ENCODE peak calls at places on chromosomes 16 and 17, in nine cellular contexts. One of them, this sample, is unnamed.

GRCh38 chr17:38451030-38451839 is 23.0 kb downstream of the ARHGAP23 start:
- DNase-seq in neural progenitor cell: peak; percentile 68
- DNase-seq in upper lobe of right lung: no peak
- DNase-seq in lung: no peak
- DNase-seq in astrocyte of the cerebellum: peak; percentile 31
- DNase-seq in CD4-positive, alpha-beta memory T cell: no peak
- DNase-seq in GM23248: peak; percentile 71
- DNase-seq in AG09309: no peak
- DNase-seq in ascending aorta: no peak
- DNase-seq in this sample: no peak

GRCh38 chr16:75053791-75054555 is 55.1 kb downstream of the ZNRF1 start:
- DNase-seq in neural progenitor cell: no peak
- DNase-seq in upper lobe of right lung: no peak
- DNase-seq in lung: no peak
- DNase-seq in astrocyte of the cerebellum: no peak
- DNase-seq in CD4-positive, alpha-beta memory T cell: no peak
- DNase-seq in GM23248: no peak
- DNase-seq in AG09309: no peak
- DNase-seq in ascending aorta: no peak
- DNase-seq in this sample: no peak

GRCh38 chr16:87409153-87409552 is 17.0 kb downstream of the MAP1LC3B start:
- DNase-seq in neural progenitor cell: no peak
- DNase-seq in upper lobe of right lung: no peak
- DNase-seq in lung: no peak
- DNase-seq in astrocyte of the cerebellum: no peak
- DNase-seq in CD4-positive, alpha-beta memory T cell: no peak
- DNase-seq in GM23248: no peak
- DNase-seq in AG09309: no peak
- DNase-seq in ascending aorta: no peak
- DNase-seq in this sample: no peak

GRCh38 chr17:16383216-16383615 is 2.3 kb downstream of the UBB start:
- DNase-seq in neural progenitor cell: no peak
- DNase-seq in upper lobe of right lung: no peak
- DNase-seq in lung: no peak
- DNase-seq in astrocyte of the cerebellum: no peak
- DNase-seq in CD4-positive, alpha-beta memory T cell: no peak
- DNase-seq in GM23248: no peak
- DNase-seq in AG09309: no peak
- DNase-seq in ascending aorta: no peak
- DNase-seq in this sample: no peak

GRCh38 chr16:83785455-83785854 is 22.3 kb upstream of the HSBP1 start:
- DNase-seq in neural progenitor cell: no peak
- DNase-seq in upper lobe of right lung: no peak
- DNase-seq in lung: no peak
- DNase-seq in astrocyte of the cerebellum: no peak
- DNase-seq in CD4-positive, alpha-beta memory T cell: no peak
- DNase-seq in GM23248: no peak
- DNase-seq in AG09309: no peak
- DNase-seq in ascending aorta: no peak
- DNase-seq in this sample: no peak

GRCh38 chr16:75244844-75245758 is 6.3 kb downstream of the BCAR1 start:
- DNase-seq in neural progenitor cell: peak; percentile 57
- DNase-seq in upper lobe of right lung: peak; percentile 90
- DNase-seq in lung: peak; percentile 65
- DNase-seq in astrocyte of the cerebellum: peak; percentile 93
- DNase-seq in CD4-positive, alpha-beta memory T cell: no peak
- DNase-seq in GM23248: peak; percentile 99
- DNase-seq in AG09309: peak; percentile 86
- DNase-seq in ascending aorta: peak; percentile 98
- DNase-seq in this sample: peak; percentile 93

GRCh38 chr17:66549731-66550207 is 247.4 kb downstream of the PRKCA start:
- DNase-seq in neural progenitor cell: no peak
- DNase-seq in upper lobe of right lung: no peak
- DNase-seq in lung: no peak
- DNase-seq in astrocyte of the cerebellum: peak; percentile 91
- DNase-seq in CD4-positive, alpha-beta memory T cell: no peak
- DNase-seq in GM23248: peak; percentile 72
- DNase-seq in AG09309: peak; percentile 92
- DNase-seq in ascending aorta: no peak
- DNase-seq in this sample: peak; percentile 66

GRCh38 chr16:67115649-67116048 is 5.9 kb downstream of the PHAF1 start:
- DNase-seq in neural progenitor cell: no peak
- DNase-seq in upper lobe of right lung: no peak
- DNase-seq in lung: no peak
- DNase-seq in astrocyte of the cerebellum: no peak
- DNase-seq in CD4-positive, alpha-beta memory T cell: no peak
- DNase-seq in GM23248: peak; percentile 99
- DNase-seq in AG09309: peak; percentile 71
- DNase-seq in ascending aorta: no peak
- DNase-seq in this sample: peak; percentile 59

GRCh38 chr17:77647531-77647930 is 311.0 kb upstream of the TNRC6C start:
- DNase-seq in neural progenitor cell: no peak
- DNase-seq in upper lobe of right lung: peak; percentile 37
- DNase-seq in lung: no peak
- DNase-seq in astrocyte of the cerebellum: no peak
- DNase-seq in CD4-positive, alpha-beta memory T cell: no peak
- DNase-seq in GM23248: no peak
- DNase-seq in AG09309: no peak
- DNase-seq in ascending aorta: peak; percentile 50
- DNase-seq in this sample: no peak

GRCh38 chr16:30677931-30678585 is 19.8 kb downstream of the FBRS start:
- DNase-seq in neural progenitor cell: peak; percentile 24
- DNase-seq in upper lobe of right lung: no peak
- DNase-seq in lung: no peak
- DNase-seq in astrocyte of the cerebellum: no peak
- DNase-seq in CD4-positive, alpha-beta memory T cell: no peak
- DNase-seq in GM23248: no peak
- DNase-seq in AG09309: no peak
- DNase-seq in ascending aorta: no peak
- DNase-seq in this sample: no peak

GRCh38 chr16:82891918-82892317 is 265.1 kb downstream of the CDH13 start:
- DNase-seq in neural progenitor cell: no peak
- DNase-seq in upper lobe of right lung: no peak
- DNase-seq in lung: no peak
- DNase-seq in astrocyte of the cerebellum: no peak
- DNase-seq in CD4-positive, alpha-beta memory T cell: no peak
- DNase-seq in GM23248: peak; percentile 3
- DNase-seq in AG09309: no peak
- DNase-seq in ascending aorta: no peak
- DNase-seq in this sample: no peak

GRCh38 chr16:67419502-67419901 is 3.2 kb upstream of the ZDHHC1 start:
- DNase-seq in neural progenitor cell: no peak
- DNase-seq in upper lobe of right lung: no peak
- DNase-seq in lung: no peak
- DNase-seq in astrocyte of the cerebellum: no peak
- DNase-seq in CD4-positive, alpha-beta memory T cell: no peak
- DNase-seq in GM23248: no peak
- DNase-seq in AG09309: no peak
- DNase-seq in ascending aorta: no peak
- DNase-seq in this sample: no peak

GRCh38 chr17:19269102-19269501 is 31.9 kb downstream of the EPN2 start:
- DNase-seq in neural progenitor cell: no peak
- DNase-seq in upper lobe of right lung: no peak
- DNase-seq in lung: no peak
- DNase-seq in astrocyte of the cerebellum: no peak
- DNase-seq in CD4-positive, alpha-beta memory T cell: no peak
- DNase-seq in GM23248: no peak
- DNase-seq in AG09309: no peak
- DNase-seq in ascending aorta: no peak
- DNase-seq in this sample: no peak

GRCh38 chr16:61323456-61323855 is 712.8 kb downstream of the CDH8 start:
- DNase-seq in neural progenitor cell: no peak
- DNase-seq in upper lobe of right lung: no peak
- DNase-seq in lung: no peak
- DNase-seq in astrocyte of the cerebellum: no peak
- DNase-seq in CD4-positive, alpha-beta memory T cell: no peak
- DNase-seq in GM23248: no peak
- DNase-seq in AG09309: no peak
- DNase-seq in ascending aorta: no peak
- DNase-seq in this sample: no peak

GRCh38 chr17:80678621-80679020 is 134.0 kb downstream of the RPTOR start:
- DNase-seq in neural progenitor cell: peak; percentile 55
- DNase-seq in upper lobe of right lung: no peak
- DNase-seq in lung: no peak
- DNase-seq in astrocyte of the cerebellum: peak; percentile 44
- DNase-seq in CD4-positive, alpha-beta memory T cell: no peak
- DNase-seq in GM23248: peak; percentile 40
- DNase-seq in AG09309: peak; percentile 47
- DNase-seq in ascending aorta: no peak
- DNase-seq in this sample: peak; percentile 62

GRCh38 chr17:56930739-56931337 is 17.0 kb upstream of the TRIM25 start:
- DNase-seq in neural progenitor cell: no peak
- DNase-seq in upper lobe of right lung: no peak
- DNase-seq in lung: no peak
- DNase-seq in astrocyte of the cerebellum: no peak
- DNase-seq in CD4-positive, alpha-beta memory T cell: no peak
- DNase-seq in GM23248: no peak
- DNase-seq in AG09309: no peak
- DNase-seq in ascending aorta: no peak
- DNase-seq in this sample: no peak

GRCh38 chr17:79080761-79081290 is 6.2 kb downstream of the ENGASE start:
- DNase-seq in neural progenitor cell: no peak
- DNase-seq in upper lobe of right lung: peak; percentile 41
- DNase-seq in lung: no peak
- DNase-seq in astrocyte of the cerebellum: no peak
- DNase-seq in CD4-positive, alpha-beta memory T cell: no peak
- DNase-seq in GM23248: no peak
- DNase-seq in AG09309: no peak
- DNase-seq in ascending aorta: no peak
- DNase-seq in this sample: no peak

GRCh38 chr16:14405611-14406537 is 224.2 kb downstream of the PARN start:
- DNase-seq in neural progenitor cell: peak; percentile 53
- DNase-seq in upper lobe of right lung: no peak
- DNase-seq in lung: no peak
- DNase-seq in astrocyte of the cerebellum: no peak
- DNase-seq in CD4-positive, alpha-beta memory T cell: no peak
- DNase-seq in GM23248: peak; percentile 61
- DNase-seq in AG09309: no peak
- DNase-seq in ascending aorta: no peak
- DNase-seq in this sample: no peak

GRCh38 chr17:50355701-50356341 is 9.9 kb downstream of the XYLT2 start:
- DNase-seq in neural progenitor cell: no peak
- DNase-seq in upper lobe of right lung: peak; percentile 59
- DNase-seq in lung: no peak
- DNase-seq in astrocyte of the cerebellum: no peak
- DNase-seq in CD4-positive, alpha-beta memory T cell: no peak
- DNase-seq in GM23248: no peak
- DNase-seq in AG09309: no peak
- DNase-seq in ascending aorta: no peak
- DNase-seq in this sample: no peak

GRCh38 chr16:62022688-62023087 is 13.6 kb downstream of the CDH8 start:
- DNase-seq in neural progenitor cell: peak; percentile 76
- DNase-seq in upper lobe of right lung: no peak
- DNase-seq in lung: no peak
- DNase-seq in astrocyte of the cerebellum: no peak
- DNase-seq in CD4-positive, alpha-beta memory T cell: no peak
- DNase-seq in GM23248: no peak
- DNase-seq in AG09309: no peak
- DNase-seq in ascending aorta: no peak
- DNase-seq in this sample: no peak

GRCh38 chr16:65889533-65889966 is 476.9 kb upstream of the CDH5 start:
- DNase-seq in neural progenitor cell: no peak
- DNase-seq in upper lobe of right lung: no peak
- DNase-seq in lung: no peak
- DNase-seq in astrocyte of the cerebellum: no peak
- DNase-seq in CD4-positive, alpha-beta memory T cell: no peak
- DNase-seq in GM23248: peak; percentile 4
- DNase-seq in AG09309: no peak
- DNase-seq in ascending aorta: no peak
- DNase-seq in this sample: no peak

GRCh38 chr16:72033437-72033836 is 20.9 kb upstream of the HP start:
- DNase-seq in neural progenitor cell: no peak
- DNase-seq in upper lobe of right lung: no peak
- DNase-seq in lung: no peak
- DNase-seq in astrocyte of the cerebellum: no peak
- DNase-seq in CD4-positive, alpha-beta memory T cell: no peak
- DNase-seq in GM23248: no peak
- DNase-seq in AG09309: no peak
- DNase-seq in ascending aorta: no peak
- DNase-seq in this sample: no peak

DNA sequence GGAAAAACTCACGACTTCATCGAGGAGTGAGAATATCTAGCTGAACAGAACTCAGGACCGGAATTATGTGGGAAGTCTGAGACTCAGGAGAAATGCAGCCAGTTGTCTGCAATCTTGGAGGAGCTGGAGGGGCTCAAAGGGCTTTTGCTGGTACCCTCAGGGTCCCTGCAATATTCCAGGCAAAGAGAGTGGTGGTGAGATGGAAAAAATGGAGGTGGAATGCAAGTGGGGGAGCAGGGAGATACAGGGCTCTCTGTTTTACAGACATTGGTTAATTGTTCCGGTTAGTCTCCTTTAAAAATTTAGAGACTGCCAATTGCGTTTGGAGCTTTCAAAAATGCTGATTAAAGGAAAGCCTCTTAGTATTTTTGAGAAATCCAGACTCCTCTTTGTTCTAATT is 18.2 kb upstream of the HP start:
- DNase-seq in neural progenitor cell: no peak
- DNase-seq in upper lobe of right lung: no peak
- DNase-seq in lung: no peak
- DNase-seq in astrocyte of the cerebellum: no peak
- DNase-seq in CD4-positive, alpha-beta memory T cell: no peak
- DNase-seq in GM23248: no peak
- DNase-seq in AG09309: no peak
- DNase-seq in ascending aorta: no peak
- DNase-seq in this sample: no peak
- H3K4me3 ChIP-seq in neural progenitor cell: no peak overlapping the region
- H3K4me3 ChIP-seq in upper lobe of right lung: no peak overlapping the region
- H3K4me3 ChIP-seq in lung: no peak overlapping the region
- H3K4me3 ChIP-seq in astrocyte of the cerebellum: no peak overlapping the region
- H3K4me3 ChIP-seq in CD4-positive, alpha-beta memory T cell: no peak overlapping the region
- H3K4me3 ChIP-seq in GM23248: no peak overlapping the region
- H3K4me3 ChIP-seq in AG09309: no peak overlapping the region
- H3K4me3 ChIP-seq in ascending aorta: no peak overlapping the region
- H3K4me3 ChIP-seq in this sample: no peak overlapping the region

GRCh38 chr16:27595461-27595860 is 45.5 kb downstream of the KATNIP start:
- DNase-seq in neural progenitor cell: no peak
- DNase-seq in upper lobe of right lung: no peak
- DNase-seq in lung: no peak
- DNase-seq in astrocyte of the cerebellum: no peak
- DNase-seq in CD4-positive, alpha-beta memory T cell: no peak
- DNase-seq in GM23248: no peak
- DNase-seq in AG09309: no peak
- DNase-seq in ascending aorta: no peak
- DNase-seq in this sample: no peak
- H3K4me3 ChIP-seq in neural progenitor cell: no peak overlapping the region
- H3K4me3 ChIP-seq in upper lobe of right lung: no peak overlapping the region
- H3K4me3 ChIP-seq in lung: no peak overlapping the region
- H3K4me3 ChIP-seq in astrocyte of the cerebellum: no peak overlapping the region
- H3K4me3 ChIP-seq in CD4-positive, alpha-beta memory T cell: no peak overlapping the region
- H3K4me3 ChIP-seq in GM23248: no peak overlapping the region
- H3K4me3 ChIP-seq in AG09309: no peak overlapping the region
- H3K4me3 ChIP-seq in ascending aorta: no peak overlapping the region
- H3K4me3 ChIP-seq in this sample: no peak overlapping the region

GRCh38 chr16:80060470-80060869 is 459.9 kb upstream of the MAF start:
- DNase-seq in neural progenitor cell: no peak
- DNase-seq in upper lobe of right lung: no peak
- DNase-seq in lung: no peak
- DNase-seq in astrocyte of the cerebellum: no peak
- DNase-seq in CD4-positive, alpha-beta memory T cell: no peak
- DNase-seq in GM23248: no peak
- DNase-seq in AG09309: no peak
- DNase-seq in ascending aorta: no peak
- DNase-seq in this sample: no peak
- H3K4me3 ChIP-seq in neural progenitor cell: no peak overlapping the region
- H3K4me3 ChIP-seq in upper lobe of right lung: no peak overlapping the region
- H3K4me3 ChIP-seq in lung: no peak overlapping the region
- H3K4me3 ChIP-seq in astrocyte of the cerebellum: no peak overlapping the region
- H3K4me3 ChIP-seq in CD4-positive, alpha-beta memory T cell: no peak overlapping the region
- H3K4me3 ChIP-seq in GM23248: no peak overlapping the region
- H3K4me3 ChIP-seq in AG09309: no peak overlapping the region
- H3K4me3 ChIP-seq in ascending aorta: no peak overlapping the region
- H3K4me3 ChIP-seq in this sample: no peak overlapping the region

GRCh38 chr17:60304502-60304901 is 87.4 kb downstream of the USP32 start:
- DNase-seq in neural progenitor cell: no peak
- DNase-seq in upper lobe of right lung: no peak
- DNase-seq in lung: no peak
- DNase-seq in astrocyte of the cerebellum: no peak
- DNase-seq in CD4-positive, alpha-beta memory T cell: no peak
- DNase-seq in GM23248: no peak
- DNase-seq in AG09309: no peak
- DNase-seq in ascending aorta: no peak
- DNase-seq in this sample: no peak
- H3K4me3 ChIP-seq in neural progenitor cell: no peak overlapping the region
- H3K4me3 ChIP-seq in upper lobe of right lung: no peak overlapping the region
- H3K4me3 ChIP-seq in lung: no peak overlapping the region
- H3K4me3 ChIP-seq in astrocyte of the cerebellum: no peak overlapping the region
- H3K4me3 ChIP-seq in CD4-positive, alpha-beta memory T cell: no peak overlapping the region
- H3K4me3 ChIP-seq in GM23248: no peak overlapping the region
- H3K4me3 ChIP-seq in AG09309: no peak overlapping the region
- H3K4me3 ChIP-seq in ascending aorta: no peak overlapping the region
- H3K4me3 ChIP-seq in this sample: no peak overlapping the region